ENCODE peak calls at places on chromosome 12, in seven cellular contexts. N is H1, O is GM12878, I is SK-N-SH, F is HepG2, B is GM12892, A is K562. E is an unnamed sample.

GRCh38 chr12:54723653-54724256 is 75.6 kb upstream of the DCD start:
- DNase-seq in N (no peak), O (no peak), I (no peak), F (no peak), B (no peak), A (peak), E (no peak)

GRCh38 chr12:49637401-49637800 is 14.0 kb downstream of the PRPF40B start:
- DNase-seq in N (no peak), O (no peak), I (peak), F (no peak), B (no peak), A (peak), E (no peak)

GRCh38 chr12:106246891-106247730 is 709 bp downstream of the CKAP4 start:
- DNase-seq in N (no peak), O (no peak), I (peak), F (no peak), B (peak), A (peak), E (peak)

GRCh38 chr12:70031046-70031445 is 206.0 kb downstream of the MYRFL start:
- DNase-seq in N (no peak), O (no peak), I (no peak), F (no peak), B (no peak), A (no peak), E (no peak)

GRCh38 chr12:113854385-113855136 is 111.6 kb downstream of the RBM19 start:
- DNase-seq in N (no peak), O (no peak), I (no peak), F (no peak), B (no peak), A (peak), E (no peak)

GRCh38 chr12:127125607-127126259 is 1141.2 kb upstream of the TMEM132C start:
- DNase-seq in N (no peak), O (peak), I (no peak), F (no peak), B (no peak), A (peak), E (no peak)

GRCh38 chr12:56766535-56766934 is 3.4 kb downstream of the HSD17B6 start:
- DNase-seq in N (no peak), O (peak), I (no peak), F (no peak), B (peak), A (no peak), E (peak)

GRCh38 chr12:45725631-45726593 is 3.6 kb upstream of the ARID2 start:
- DNase-seq in N (no peak), O (no peak), I (peak), F (peak), B (no peak), A (peak), E (no peak)

GRCh38 chr12:62435337-62436163 is 31.1 kb upstream of the MON2 start:
- DNase-seq in N (peak), O (no peak), I (peak), F (peak), B (peak), A (no peak), E (peak)

GRCh38 chr12:81369175-81369574 is 291.3 kb downstream of the ACSS3 start:
- DNase-seq in N (no peak), O (no peak), I (no peak), F (no peak), B (no peak), A (no peak), E (no peak)

GRCh38 chr12:105064564-105065222 is 19.6 kb downstream of the ALDH1L2 start:
- DNase-seq in N (no peak), O (no peak), I (no peak), F (no peak), B (no peak), A (no peak), E (no peak)

GRCh38 chr12:49428652-49429549 is 61.6 kb downstream of the SPATS2 start:
- DNase-seq in N (no peak), O (peak), I (no peak), F (no peak), B (no peak), A (peak), E (no peak)

GRCh38 chr12:124514996-124515932 is 52.1 kb downstream of the NCOR2 start:
- DNase-seq in N (no peak), O (no peak), I (no peak), F (no peak), B (no peak), A (no peak), E (no peak)

GRCh38 chr12:122523280-122523679 is 3.5 kb downstream of the RSRC2 start:
- DNase-seq in N (no peak), O (no peak), I (no peak), F (peak), B (no peak), A (no peak), E (no peak)

GRCh38 chr12:66268562-66268961 is 33.7 kb upstream of the HELB start:
- DNase-seq in N (no peak), O (peak), I (no peak), F (no peak), B (no peak), A (no peak), E (no peak)
- TF ChIP-seq TAF1 in N (no peak), O (no peak), I (no peak), F (no peak), B (no peak), A (no peak), E (no peak)

GRCh38 chr12:109714141-109714912 is 702 bp downstream of the FAM222A start:
- DNase-seq in N (no peak), O (no peak), I (peak), F (peak), B (peak), A (peak), E (peak)
- TF ChIP-seq TAF1 in N (no peak), O (no peak), I (no peak), F (no peak), B (no peak), A (no peak), E (no peak)

GRCh38 chr12:116380066-116380465 is 102.6 kb upstream of the MED13L start:
- DNase-seq in N (no peak), O (no peak), I (no peak), F (no peak), B (no peak), A (peak), E (no peak)
- TF ChIP-seq TAF1 in N (no peak), O (no peak), I (no peak), F (no peak), B (no peak), A (no peak), E (no peak)

GRCh38 chr12:10936495-10936894 is 2.6 kb downstream of the TAS2R14 start:
- DNase-seq in N (no peak), O (no peak), I (no peak), F (no peak), B (no peak), A (no peak), E (no peak)
- TF ChIP-seq TAF1 in N (no peak), O (no peak), I (no peak), F (no peak), B (no peak), A (no peak), E (no peak)

GRCh38 chr12:28555729-28556128 is 365.5 kb downstream of the CCDC91 start:
- DNase-seq in N (no peak), O (no peak), I (no peak), F (no peak), B (no peak), A (no peak), E (no peak)

GRCh38 chr12:28552472-28553061 is 362.3 kb downstream of the CCDC91 start:
- DNase-seq in N (no peak), O (no peak), I (no peak), F (no peak), B (no peak), A (no peak), E (no peak)

DNA sequence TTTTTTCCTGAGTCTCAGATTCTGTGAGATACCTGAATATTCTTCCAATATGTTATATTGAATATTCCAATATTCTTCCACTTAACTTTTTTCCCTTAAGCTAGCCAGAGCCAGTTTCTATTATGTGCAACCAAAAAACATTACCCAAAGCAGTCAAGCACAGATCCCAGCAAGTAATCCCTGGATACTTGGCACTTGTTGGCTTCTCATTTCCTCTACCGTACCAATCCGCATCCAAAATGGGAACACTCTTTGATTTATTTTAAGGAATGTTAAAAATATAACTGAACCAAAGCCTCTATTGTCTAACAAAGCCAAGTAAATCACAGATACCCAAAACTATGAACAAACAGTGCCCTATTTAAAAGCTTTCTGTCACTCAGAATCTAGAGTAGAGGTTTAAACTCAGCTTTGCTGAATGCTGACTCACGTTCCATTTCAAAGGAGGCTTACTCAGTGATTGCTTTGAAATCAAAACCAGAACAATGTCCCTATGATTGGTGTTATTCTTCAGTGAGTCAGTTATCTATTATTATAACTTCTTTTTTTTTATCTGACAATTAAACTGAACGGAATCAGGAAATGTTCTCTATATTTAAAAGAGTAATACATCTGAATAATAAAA is 360.6 kb downstream of the CCDC91 start:
- DNase-seq in N (no peak), O (no peak), I (no peak), F (peak), B (no peak), A (no peak), E (no peak)
- TF ChIP-seq TAF1 in N (no peak), O (no peak), I (no peak), F (no peak), B (no peak), A (no peak), E (no peak)

DNA sequence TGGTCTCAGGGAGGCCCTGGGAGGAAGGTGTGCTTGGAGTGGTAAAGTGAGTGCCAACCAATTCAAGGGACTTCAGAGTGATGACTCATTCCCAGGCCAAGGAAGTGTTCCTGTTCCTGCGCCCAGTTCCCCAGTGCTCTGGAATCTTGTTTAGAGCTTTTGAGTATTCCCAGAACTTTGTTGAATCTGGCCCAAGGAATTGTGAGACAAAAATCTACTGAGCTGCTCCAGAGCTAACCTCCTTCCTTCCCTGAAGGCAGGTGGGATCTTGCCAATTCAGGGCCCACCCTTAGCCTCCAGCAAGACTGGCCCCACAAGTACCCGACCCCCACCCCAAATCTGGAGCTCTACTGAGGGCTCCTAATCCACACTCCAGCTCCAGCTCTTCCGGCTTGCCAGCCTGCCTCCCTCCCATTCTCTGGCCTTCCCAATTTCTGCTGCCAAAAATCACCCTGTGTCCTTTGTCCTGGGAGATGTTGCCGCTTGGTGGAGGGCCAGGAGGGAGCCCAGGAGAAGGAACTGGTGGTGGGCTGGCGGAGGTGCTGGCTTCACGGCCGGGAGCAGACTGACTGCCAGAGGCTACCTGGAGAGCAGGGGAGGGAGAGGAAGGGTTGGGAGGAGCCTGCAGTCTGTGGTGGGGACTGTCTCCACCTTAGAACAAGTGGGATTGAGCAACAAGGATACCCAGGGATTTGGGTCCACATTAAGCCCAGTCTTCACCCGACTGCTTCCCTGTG is 2.0 kb upstream of the ATN1 start:
- DNase-seq in N (no peak), O (no peak), I (peak), F (no peak), B (no peak), A (no peak), E (no peak)
- TF ChIP-seq TAF1 in N (peak), O (no peak), I (peak), F (peak), B (no peak), A (no peak), E (no peak)

GRCh38 chr12:55743131-55743921 is 404 bp downstream of the GDF11 start:
- DNase-seq in N (no peak), O (no peak), I (peak), F (no peak), B (peak), A (peak), E (peak)

GRCh38 chr12:55745361-55746146 is 2.6 kb downstream of the GDF11 start:
- DNase-seq in N (no peak), O (no peak), I (peak), F (peak), B (no peak), A (peak), E (no peak)

GRCh38 chr12:55743967-55744931 is 1.3 kb downstream of the GDF11 start:
- DNase-seq in N (no peak), O (no peak), I (peak), F (no peak), B (no peak), A (peak), E (no peak)

GRCh38 chr12:55741978-55742377 is 944 bp upstream of the GDF11 start:
- DNase-seq in N (no peak), O (no peak), I (no peak), F (no peak), B (no peak), A (no peak), E (no peak)

GRCh38 chr12:55742719-55743130 is at the start of gene GDF11:
- DNase-seq in N (no peak), O (no peak), I (no peak), F (peak), B (peak), A (no peak), E (no peak)
- TF ChIP-seq TAF1 in N (peak), O (no peak), I (peak), F (no peak), B (no peak), A (peak), E (no peak)

GRCh38 chr12:107492393-107493134 is 193.0 kb upstream of the PWP1 start:
- DNase-seq in N (no peak), O (no peak), I (no peak), F (peak), B (no peak), A (no peak), E (no peak)
- TF ChIP-seq TAF1 in N (no peak), O (no peak), I (no peak), F (no peak), B (no peak), A (no peak), E (no peak)

DNA sequence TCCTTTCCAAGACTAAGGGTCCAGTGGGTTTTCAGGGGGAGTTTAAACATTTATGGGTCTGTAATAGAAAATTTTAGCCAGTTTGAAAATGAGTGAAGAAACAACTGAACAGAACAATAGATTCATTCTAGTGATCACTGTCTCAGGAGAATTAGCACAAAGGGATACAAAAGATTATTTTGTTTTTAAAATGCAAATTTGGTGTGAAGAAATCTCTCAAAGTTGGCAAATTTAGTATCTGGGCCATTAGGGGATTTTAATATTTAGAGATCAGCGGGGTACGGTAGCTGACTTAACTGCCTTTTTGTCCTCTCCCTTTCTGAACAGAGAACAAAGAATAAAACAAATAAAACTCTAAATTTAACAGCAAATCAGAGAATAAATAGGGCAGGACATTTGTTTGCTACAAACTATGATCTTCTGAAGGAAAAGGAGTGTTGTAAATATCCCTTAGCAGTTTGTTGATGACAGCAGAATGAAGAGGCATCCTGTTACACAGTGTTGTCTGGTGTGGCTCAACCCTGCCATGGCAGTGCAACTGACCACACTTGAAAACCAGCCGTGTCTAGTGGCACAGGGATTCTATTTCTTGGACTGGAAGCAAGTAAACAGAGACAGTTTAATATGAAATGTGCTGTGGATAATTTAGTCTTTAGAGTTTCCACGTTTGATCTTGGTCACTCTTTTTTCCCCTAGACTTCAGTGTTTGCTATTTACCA is 46.3 kb upstream of the LRTM2 start:
- DNase-seq in N (no peak), O (no peak), I (no peak), F (no peak), B (no peak), A (no peak), E (no peak)
- TF ChIP-seq TAF1 in N (no peak), O (no peak), I (no peak), F (no peak), B (no peak), A (no peak), E (no peak)

DNA sequence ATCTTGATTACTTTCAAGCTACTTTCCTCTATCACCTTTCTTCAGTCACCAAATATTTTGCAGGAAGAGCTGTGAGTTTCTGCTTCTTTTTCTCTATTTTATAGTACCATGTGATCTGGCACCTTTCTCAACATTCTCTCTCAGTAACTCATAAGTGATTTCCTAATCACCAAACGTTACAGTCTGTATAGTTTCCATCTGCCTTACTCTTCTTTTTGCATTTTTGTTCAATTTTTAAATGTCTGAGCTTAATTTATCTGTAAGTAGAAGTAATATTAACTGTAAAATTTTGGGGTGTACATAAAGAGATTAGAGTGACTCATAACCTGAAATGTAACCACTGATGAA is 422.1 kb upstream of the SYT1 start:
- DNase-seq in N (no peak), O (no peak), I (no peak), F (no peak), B (no peak), A (no peak), E (no peak)
- TF ChIP-seq TAF1 in N (no peak), O (no peak), I (no peak), F (no peak), B (no peak), A (no peak), E (no peak)